ENCODE peak calls at places on chromosomes 7 and 10, in nine cellular contexts. Q is coronary artery, U is lower leg skin, B is thoracic aorta, H is heart left ventricle, J is glutamatergic neuron, K is sigmoid colon, C is MCF 10A, L is right atrium auricular region. S is an unnamed sample.

GRCh38 chr10:30151581-30152389 is 92.4 kb upstream of the JCAD start:
- DNase-seq in Q (peak), U (peak), B (peak), H (peak), J (no peak), K (no peak), C (peak), L (peak), S (peak)

GRCh38 chr7:73730485-73730884 is 8.1 kb downstream of the ABHD11 start:
- DNase-seq in Q (no peak), U (no peak), B (no peak), H (no peak), J (no peak), K (no peak), C (no peak), L (no peak), S (no peak)

GRCh38 chr7:116500071-116500853 is 724 bp downstream of the CAV2 start:
- DNase-seq in Q (peak), U (peak), B (no peak), H (peak), J (peak), K (peak), C (peak), L (peak), S (no peak)

GRCh38 chr7:469591-469961 is 50.1 kb downstream of the PDGFA start:
- DNase-seq in Q (no peak), U (no peak), B (no peak), H (no peak), J (no peak), K (peak), C (no peak), L (no peak), S (no peak)

GRCh38 chr10:92688573-92688926 is 1.2 kb upstream of the HHEX start:
- DNase-seq in Q (no peak), U (no peak), B (no peak), H (no peak), J (no peak), K (no peak), C (no peak), L (no peak), S (no peak)

GRCh38 chr10:29533046-29533445 is 101.7 kb downstream of the SVIL start:
- DNase-seq in Q (peak), U (no peak), B (no peak), H (no peak), J (no peak), K (no peak), C (no peak), L (no peak), S (peak)

GRCh38 chr10:100006241-100006886 is 3.4 kb downstream of the DNMBP start:
- DNase-seq in Q (no peak), U (peak), B (peak), H (no peak), J (no peak), K (peak), C (peak), L (no peak), S (no peak)

GRCh38 chr7:157932498-157933218 is 595.9 kb downstream of the DNAJB6 start:
- DNase-seq in Q (no peak), U (no peak), B (no peak), H (no peak), J (no peak), K (no peak), C (peak), L (no peak), S (no peak)

GRCh38 chr10:77165445-77166316 is 471.9 kb downstream of the KCNMA1 start:
- DNase-seq in Q (no peak), U (peak), B (no peak), H (peak), J (peak), K (peak), C (peak), L (no peak), S (no peak)

GRCh38 chr7:44767134-44767911 is 18.7 kb downstream of the ZMIZ2 start:
- DNase-seq in Q (no peak), U (no peak), B (no peak), H (no peak), J (no peak), K (peak), C (no peak), L (no peak), S (no peak)

GRCh38 chr10:121157998-121158397 is 306.8 kb downstream of the WDR11 start:
- DNase-seq in Q (no peak), U (no peak), B (no peak), H (no peak), J (no peak), K (no peak), C (no peak), L (no peak), S (no peak)

GRCh38 chr10:112553315-112553714 is 106.3 kb downstream of the VTI1A start:
- DNase-seq in Q (no peak), U (no peak), B (no peak), H (no peak), J (no peak), K (no peak), C (no peak), L (no peak), S (no peak)

GRCh38 chr10:122159159-122159970 is 111.7 kb upstream of the BTBD16 start:
- DNase-seq in Q (no peak), U (no peak), B (no peak), H (no peak), J (no peak), K (no peak), C (no peak), L (no peak), S (no peak)

GRCh38 chr7:22700559-22701002 is 26.4 kb upstream of the IL6 start:
- DNase-seq in Q (no peak), U (no peak), B (no peak), H (no peak), J (no peak), K (no peak), C (peak), L (no peak), S (no peak)

GRCh38 chr7:89776980-89777379 is 377.3 kb upstream of the STEAP1 start:
- DNase-seq in Q (no peak), U (no peak), B (no peak), H (no peak), J (no peak), K (no peak), C (no peak), L (no peak), S (no peak)

GRCh38 chr10:101451589-101452190 is 97.7 kb downstream of the BTRC start:
- DNase-seq in Q (no peak), U (no peak), B (no peak), H (no peak), J (peak), K (no peak), C (no peak), L (no peak), S (no peak)

GRCh38 chr7:1458676-1459511 is at the start of gene MICALL2:
- DNase-seq in Q (peak), U (peak), B (peak), H (peak), J (peak), K (peak), C (peak), L (peak), S (peak)

GRCh38 chr7:111508387-111508786 is 53.9 kb downstream of the IMMP2L start:
- DNase-seq in Q (no peak), U (no peak), B (no peak), H (no peak), J (no peak), K (no peak), C (no peak), L (no peak), S (no peak)

GRCh38 chr10:30491832-30492530 is 58.0 kb downstream of the MAP3K8 start:
- DNase-seq in Q (no peak), U (no peak), B (no peak), H (no peak), J (no peak), K (no peak), C (no peak), L (no peak), S (no peak)

GRCh38 chr10:525565-526315 is 163.7 kb downstream of the DIP2C start:
- DNase-seq in Q (no peak), U (no peak), B (no peak), H (no peak), J (no peak), K (peak), C (peak), L (no peak), S (no peak)

GRCh38 chr7:124762611-124763143 is 2.9 kb downstream of the GPR37 start:
- DNase-seq in Q (no peak), U (no peak), B (no peak), H (no peak), J (no peak), K (no peak), C (no peak), L (no peak), S (no peak)

GRCh38 chr10:24957624-24958435 is 5.4 kb upstream of the PRTFDC1 start:
- DNase-seq in Q (no peak), U (peak), B (no peak), H (no peak), J (no peak), K (no peak), C (peak), L (no peak), S (no peak)

GRCh38 chr7:66913118-66914049 is 7.6 kb upstream of the TMEM248 start:
- DNase-seq in Q (no peak), U (no peak), B (no peak), H (no peak), J (no peak), K (no peak), C (no peak), L (no peak), S (no peak)

GRCh38 chr7:64999165-65000004 is 7.1 kb downstream of the ERV3-1 start:
- DNase-seq in Q (peak), U (no peak), B (no peak), H (no peak), J (no peak), K (no peak), C (peak), L (no peak), S (peak)

GRCh38 chr7:129499915-129500463 is 2.3 kb upstream of the SMKR1 start:
- DNase-seq in Q (no peak), U (no peak), B (no peak), H (no peak), J (no peak), K (no peak), C (no peak), L (peak), S (peak)

GRCh38 chr10:110033724-110034235 is 26.0 kb downstream of the ADD3 start:
- DNase-seq in Q (no peak), U (no peak), B (no peak), H (no peak), J (no peak), K (no peak), C (no peak), L (no peak), S (no peak)

GRCh38 chr10:28677889-28678686 is 767 bp downstream of the BAMBI start:
- DNase-seq in Q (peak), U (no peak), B (no peak), H (peak), J (peak), K (no peak), C (peak), L (peak), S (peak)

GRCh38 chr7:77885155-77885554 is 86.6 kb downstream of the PHTF2 start:
- DNase-seq in Q (no peak), U (no peak), B (no peak), H (no peak), J (no peak), K (no peak), C (no peak), L (no peak), S (no peak)

GRCh38 chr7:108311446-108312168 is 144.6 kb downstream of the NRCAM start:
- DNase-seq in Q (no peak), U (no peak), B (no peak), H (no peak), J (no peak), K (no peak), C (peak), L (no peak), S (no peak)

GRCh38 chr10:8072211-8072610 is 17.7 kb downstream of the GATA3 start:
- DNase-seq in Q (no peak), U (no peak), B (no peak), H (no peak), J (no peak), K (no peak), C (no peak), L (no peak), S (no peak)

GRCh38 chr7:127252736-127253288 is at the start of gene GRM8:
- DNase-seq in Q (no peak), U (no peak), B (peak), H (peak), J (peak), K (peak), C (no peak), L (no peak), S (no peak)

GRCh38 chr10:64091889-64092288 is 570.7 kb downstream of the REEP3 start:
- DNase-seq in Q (no peak), U (no peak), B (no peak), H (no peak), J (peak), K (no peak), C (peak), L (no peak), S (no peak)
- TF ChIP-seq CTCF in Q (no peak), U (no peak), B (no peak), H (peak), J (no peak), K (no peak), C (peak), L (no peak), S (peak)

GRCh38 chr7:33982425-33982786 is 77.1 kb downstream of the BMPER start:
- DNase-seq in Q (no peak), U (no peak), B (no peak), H (no peak), J (no peak), K (no peak), C (peak), L (no peak), S (no peak)
- TF ChIP-seq CTCF in Q (no peak), U (no peak), B (no peak), H (no peak), J (peak), K (no peak), C (peak), L (no peak), S (peak)

DNA sequence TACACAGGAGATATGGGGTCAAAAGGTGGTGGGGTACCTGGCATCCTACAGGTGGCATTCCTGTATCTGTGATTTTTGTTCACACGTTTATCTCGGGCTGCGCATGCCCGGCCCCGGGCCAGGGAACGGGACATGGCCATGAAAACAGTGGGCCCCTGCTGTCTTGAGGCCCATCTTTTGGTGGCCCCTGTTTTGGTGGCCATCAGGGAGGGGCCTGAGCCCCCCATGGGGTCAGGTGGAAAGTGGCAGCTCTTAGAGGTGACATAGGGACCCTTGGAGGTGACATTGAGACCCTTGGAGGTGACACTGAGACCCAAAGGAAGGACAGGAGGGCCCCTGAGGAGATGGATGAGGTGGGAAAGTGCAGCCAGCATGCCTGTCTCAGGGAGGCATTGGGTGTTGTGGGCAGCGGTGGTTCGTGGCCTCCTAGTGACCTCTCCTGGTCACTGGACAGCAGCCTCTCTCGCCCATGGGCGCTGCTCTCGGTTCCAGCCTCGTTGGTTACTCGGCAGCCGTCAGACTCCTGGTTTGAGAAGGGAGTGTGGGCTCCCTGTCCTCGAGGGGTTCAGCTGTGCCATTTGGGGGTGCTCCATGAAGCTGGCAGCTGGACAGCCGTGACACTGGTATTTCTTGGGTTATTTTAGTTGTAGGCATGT is 39.9 kb downstream of the INPP5A start:
- DNase-seq in Q (no peak), U (no peak), B (no peak), H (no peak), J (peak), K (peak), C (peak), L (peak), S (no peak)
- TF ChIP-seq CTCF in Q (no peak), U (no peak), B (peak), H (peak), J (no peak), K (peak), C (peak), L (no peak), S (peak)

GRCh38 chr7:2699289-2699620 is 11.3 kb downstream of the AMZ1 start:
- DNase-seq in Q (no peak), U (no peak), B (no peak), H (no peak), J (no peak), K (no peak), C (no peak), L (no peak), S (no peak)

GRCh38 chr7:2701406-2701805 is 13.4 kb downstream of the AMZ1 start:
- DNase-seq in Q (no peak), U (no peak), B (no peak), H (no peak), J (no peak), K (no peak), C (no peak), L (no peak), S (no peak)

GRCh38 chr7:2701832-2702593 is 14.0 kb downstream of the AMZ1 start:
- DNase-seq in Q (peak), U (peak), B (no peak), H (no peak), J (no peak), K (peak), C (peak), L (peak), S (no peak)

GRCh38 chr7:2698581-2699288 is 10.7 kb downstream of the AMZ1 start:
- DNase-seq in Q (no peak), U (no peak), B (no peak), H (no peak), J (no peak), K (no peak), C (no peak), L (no peak), S (no peak)

GRCh38 chr7:2700141-2700850 is 12.3 kb downstream of the AMZ1 start:
- DNase-seq in Q (no peak), U (no peak), B (no peak), H (no peak), J (no peak), K (no peak), C (no peak), L (no peak), S (no peak)
- TF ChIP-seq CTCF in Q (no peak), U (no peak), B (no peak), H (no peak), J (no peak), K (no peak), C (no peak), L (no peak), S (no peak)

GRCh38 chr7:55550010-55550409 is 22.3 kb downstream of the VOPP1 start:
- DNase-seq in Q (no peak), U (no peak), B (no peak), H (no peak), J (no peak), K (no peak), C (no peak), L (no peak), S (no peak)
- TF ChIP-seq CTCF in Q (no peak), U (no peak), B (no peak), H (peak), J (no peak), K (no peak), C (no peak), L (no peak), S (no peak)

DNA sequence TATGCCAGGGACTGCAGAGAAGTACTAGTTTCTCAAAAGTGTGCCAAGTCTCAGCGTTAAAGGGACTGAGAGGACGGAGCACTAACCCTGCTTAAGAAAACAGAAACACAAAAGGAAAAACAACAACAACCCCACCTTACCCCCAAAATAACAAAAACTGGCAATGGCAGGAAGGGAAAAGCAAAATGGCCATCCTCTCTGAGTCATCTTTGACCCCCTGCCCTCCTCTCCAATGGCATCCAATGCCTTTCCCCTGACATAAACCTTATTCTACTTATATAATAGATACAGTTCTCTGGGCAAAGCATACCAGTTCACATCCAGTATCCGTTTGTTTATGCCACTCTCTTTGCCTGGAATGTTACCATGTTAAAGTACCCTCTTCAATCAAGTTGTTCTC is 1.6 kb downstream of the POLR1F start:
- DNase-seq in Q (no peak), U (no peak), B (no peak), H (no peak), J (no peak), K (no peak), C (peak), L (no peak), S (no peak)
- TF ChIP-seq CTCF in Q (no peak), U (no peak), B (no peak), H (no peak), J (no peak), K (no peak), C (no peak), L (no peak), S (no peak)

GRCh38 chr7:102331536-102332275 is 24.5 kb downstream of the SPDYE6 start:
- DNase-seq in Q (no peak), U (no peak), B (no peak), H (no peak), J (no peak), K (no peak), C (no peak), L (peak), S (no peak)
- TF ChIP-seq CTCF in Q (no peak), U (no peak), B (no peak), H (no peak), J (no peak), K (no peak), C (no peak), L (no peak), S (no peak)

DNA sequence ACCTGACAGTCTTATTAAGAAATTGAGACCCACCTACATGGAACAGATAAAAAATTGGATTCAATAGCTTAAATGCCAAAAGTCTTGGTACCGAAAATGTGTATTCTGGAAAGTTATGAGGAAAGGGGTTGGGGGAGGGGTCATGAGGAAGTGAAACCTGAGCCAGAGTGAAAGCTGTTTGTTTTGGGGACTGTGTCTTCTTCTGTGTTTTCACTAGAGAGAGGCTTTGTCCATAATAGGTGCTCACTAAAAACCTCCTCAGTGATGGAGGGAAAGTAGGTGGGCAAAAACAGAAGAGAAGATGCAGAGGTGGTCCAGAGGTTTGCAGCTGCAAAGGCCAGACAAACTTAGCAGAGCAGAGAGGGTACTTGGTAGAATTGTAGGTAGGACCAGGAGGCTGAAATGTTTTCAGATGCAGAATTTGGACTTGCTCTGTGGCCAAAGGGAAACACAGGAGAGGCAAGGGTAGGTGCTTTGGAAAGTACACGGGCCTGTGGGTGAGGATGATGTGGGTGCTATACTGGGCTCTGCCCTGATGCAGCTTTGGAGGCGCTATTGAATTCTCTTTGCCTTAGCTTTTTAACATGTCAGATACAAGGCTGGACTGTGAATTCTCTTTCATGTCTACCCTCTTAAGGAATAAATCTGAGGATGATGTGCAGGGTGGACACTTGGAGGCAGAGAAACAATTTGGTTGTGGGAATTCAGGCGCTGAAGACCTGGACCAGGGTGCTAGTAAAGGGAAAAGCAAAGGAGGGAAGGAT is 254.6 kb downstream of the PTEN start:
- DNase-seq in Q (no peak), U (no peak), B (no peak), H (no peak), J (no peak), K (no peak), C (no peak), L (no peak), S (no peak)
- TF ChIP-seq CTCF in Q (no peak), U (no peak), B (no peak), H (peak), J (no peak), K (no peak), C (no peak), L (no peak), S (no peak)